ENCODE peak calls at places on chromosomes 7 and 10, in seven cellular contexts. P is non-pigmented ciliary epithelial cell, K is nephron progenitor cell, M is NCI-H774, B is hippocampal formation, X is retina, U is GM23248. S is an unnamed sample.

GRCh38 chr7:2722591-2722990 is 34.6 kb downstream of the AMZ1 start:
- DNase-seq in P (no peak), K (no peak), M (no peak), B (no peak), X (no peak), U (no peak), S (no peak)

GRCh38 chr10:121702351-121703320 is 104.4 kb upstream of the FGFR2 start:
- DNase-seq in P (peak; percentile 60), K (no peak), M (no peak), B (no peak), X (no peak), U (peak; percentile 72), S (no peak)

GRCh38 chr7:6227294-6227846 is 45.1 kb downstream of the CYTH3 start:
- DNase-seq in P (no peak), K (no peak), M (no peak), B (no peak), X (no peak), U (peak; percentile 58), S (no peak)

GRCh38 chr7:92056276-92056675 is 78.0 kb downstream of the CYP51A1 start:
- DNase-seq in P (no peak), K (no peak), M (no peak), B (no peak), X (no peak), U (no peak), S (no peak)

GRCh38 chr7:158413962-158414961 is 173.4 kb downstream of the PTPRN2 start:
- DNase-seq in P (no peak), K (no peak), M (no peak), B (peak; percentile 93), X (peak; percentile 88), U (peak; percentile 9), S (peak; percentile 86)

GRCh38 chr10:98563811-98564210 is 117.1 kb upstream of the HPS1 start:
- DNase-seq in P (no peak), K (no peak), M (no peak), B (no peak), X (no peak), U (no peak), S (no peak)

GRCh38 chr10:74794531-74794930 is 31.9 kb upstream of the KAT6B start:
- DNase-seq in P (no peak), K (no peak), M (no peak), B (no peak), X (no peak), U (no peak), S (no peak)

GRCh38 chr10:1520909-1521565 is 216.3 kb downstream of the ADARB2 start:
- DNase-seq in P (no peak), K (no peak), M (no peak), B (no peak), X (no peak), U (no peak), S (no peak)

GRCh38 chr7:96547371-96547811 is 162.3 kb downstream of the SEM1 start:
- DNase-seq in P (no peak), K (no peak), M (peak; percentile 90), B (no peak), X (no peak), U (no peak), S (no peak)

GRCh38 chr7:43318188-43318587 is 205.7 kb downstream of the HECW1 start:
- DNase-seq in P (no peak), K (no peak), M (no peak), B (no peak), X (no peak), U (peak; percentile 34), S (no peak)

GRCh38 chr10:77820349-77820748 is 106.2 kb downstream of the DLG5 start:
- DNase-seq in P (no peak), K (no peak), M (no peak), B (no peak), X (no peak), U (no peak), S (no peak)

GRCh38 chr7:113122657-113123252 is 4.4 kb upstream of the SMIM30 start:
- DNase-seq in P (no peak), K (no peak), M (no peak), B (no peak), X (no peak), U (no peak), S (no peak)

GRCh38 chr7:114970308-114970707 is 48.4 kb downstream of the MDFIC start:
- DNase-seq in P (no peak), K (no peak), M (no peak), B (no peak), X (no peak), U (no peak), S (no peak)

GRCh38 chr7:79434098-79434497 is 19.4 kb downstream of the MAGI2 start:
- DNase-seq in P (no peak), K (no peak), M (no peak), B (no peak), X (no peak), U (peak; percentile 92), S (no peak)

GRCh38 chr10:79385804-79386531 is 38.7 kb downstream of the PPIF start:
- DNase-seq in P (no peak), K (no peak), M (no peak), B (no peak), X (no peak), U (no peak), S (no peak)

GRCh38 chr7:82477733-82478515 is 34.3 kb upstream of the CACNA2D1 start:
- DNase-seq in P (no peak), K (no peak), M (no peak), B (no peak), X (no peak), U (no peak), S (no peak)

GRCh38 chr10:75497997-75498797 is 66.8 kb downstream of the LRMDA start:
- DNase-seq in P (no peak), K (no peak), M (no peak), B (no peak), X (no peak), U (peak; percentile 86), S (no peak)

GRCh38 chr7:66043681-66044497 is 31.7 kb upstream of the ASL start:
- DNase-seq in P (no peak), K (peak; percentile 27), M (peak; percentile 43), B (peak; percentile 0), X (peak; percentile 81), U (peak; percentile 73), S (no peak)

GRCh38 chr10:3773465-3774017 is 11.5 kb downstream of the KLF6 start:
- DNase-seq in P (no peak), K (no peak), M (no peak), B (no peak), X (no peak), U (peak; percentile 64), S (no peak)

GRCh38 chr7:38179719-38180333 is 1.8 kb downstream of the STARD3NL start:
- DNase-seq in P (no peak), K (no peak), M (no peak), B (no peak), X (no peak), U (peak; percentile 37), S (no peak)

GRCh38 chr7:138237995-138238394 is 161.7 kb downstream of the AKR1D1 start:
- DNase-seq in P (no peak), K (no peak), M (no peak), B (no peak), X (no peak), U (no peak), S (no peak)

S was measured in SHP77.